ENCODE peak calls at places on chromosome 20, in six cellular contexts. W is uterus; P is IMR-90; C is adrenal gland; Z is lung; N is effector memory CD4-positive, alpha-beta T cell. K is an unnamed sample.

GRCh38 chr20:61744691-61745396 is 320.8 kb downstream of the TAF4 start:
- DNase-seq in N (no peak), P (peak), C (no peak), Z (no peak), W (no peak), K (no peak)

GRCh38 chr20:25252686-25253421 is 5.0 kb downstream of the PYGB start:
- DNase-seq in N (no peak), P (no peak), W (no peak), Z (no peak), C (no peak), K (peak)

GRCh38 chr20:1423625-1424106 is 30.8 kb upstream of the FKBP1A start:
- DNase-seq in Z (peak), P (peak), C (peak), N (no peak), W (no peak), K (peak)

GRCh38 chr20:57298457-57298856 is 31.1 kb upstream of the SPO11 start:
- DNase-seq in W (no peak), N (no peak), C (no peak), P (no peak), Z (no peak), K (no peak)

GRCh38 chr20:5658897-5659296 is 91.3 kb upstream of the SHLD1 start:
- DNase-seq in C (peak), N (no peak), P (peak), Z (peak), W (peak), K (peak)

GRCh38 chr20:4920655-4921054 is 80.7 kb downstream of the SLC23A2 start:
- DNase-seq in P (no peak), Z (no peak), C (no peak), W (no peak), N (no peak), K (no peak)

GRCh38 chr20:57809661-57810172 is 99.9 kb upstream of the PMEPA1 start:
- DNase-seq in C (no peak), W (no peak), Z (no peak), P (no peak), N (no peak), K (no peak)

GRCh38 chr20:52454660-52455059 is 263.1 kb upstream of the ZFP64 start:
- DNase-seq in P (peak), C (no peak), N (no peak), W (no peak), Z (no peak), K (no peak)

GRCh38 chr20:16017656-16018055 is 555.6 kb downstream of the KIF16B start:
- DNase-seq in N (no peak), C (no peak), Z (no peak), P (no peak), W (no peak), K (no peak)

DNA sequence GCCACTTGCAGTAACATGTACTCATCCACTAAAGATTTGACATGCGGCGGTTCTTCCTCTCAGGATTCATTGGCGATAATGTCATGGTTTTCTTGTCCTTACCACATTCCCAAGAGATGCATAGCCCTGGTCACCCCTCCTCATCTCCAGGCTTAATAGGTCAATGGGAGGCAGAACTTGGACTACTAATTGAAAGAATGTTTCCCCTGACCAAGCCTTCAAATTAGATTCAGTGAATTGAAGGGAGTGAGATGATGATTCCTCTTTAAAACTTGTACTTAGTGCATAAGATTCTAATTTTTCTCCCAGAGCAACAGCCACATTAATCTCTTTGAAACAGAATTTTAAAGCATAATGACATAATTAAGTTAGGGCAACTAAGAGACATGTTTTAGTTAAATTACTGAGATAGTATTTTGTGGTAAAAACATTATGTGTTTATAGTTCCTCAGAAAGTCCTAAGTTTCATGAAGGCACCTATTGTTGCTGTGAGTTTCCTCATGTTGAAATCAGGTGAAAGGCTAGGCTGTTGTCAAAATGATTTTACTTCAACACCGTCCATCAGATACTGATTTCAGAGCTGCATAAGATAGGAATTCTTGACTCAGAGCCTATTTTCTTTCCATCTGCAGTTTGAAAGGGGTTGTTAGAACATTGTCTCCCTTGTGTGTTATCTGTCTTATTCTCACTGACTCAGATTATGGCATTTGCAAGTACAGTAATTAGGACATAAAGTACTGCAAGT is 48.5 kb downstream of the STK4 start:
- DNase-seq in C (no peak), Z (no peak), W (no peak), P (peak), N (no peak), K (no peak)
- H3K27ac ChIP-seq in C (no peak), Z (peak), W (peak), P (no peak), N (no peak), K (peak)

GRCh38 chr20:60240986-60241385 is 282.8 kb downstream of the CDH26 start:
- DNase-seq in P (no peak), N (no peak), C (no peak), W (no peak), Z (no peak), K (no peak)
- H3K27ac ChIP-seq in P (no peak), N (no peak), C (no peak), W (no peak), Z (no peak), K (no peak)

GRCh38 chr20:42524058-42524457 is 665.6 kb downstream of the PTPRT start:
- DNase-seq in C (no peak), N (no peak), Z (no peak), W (no peak), P (no peak), K (no peak)
- H3K27ac ChIP-seq in C (no peak), N (no peak), Z (no peak), W (no peak), P (no peak), K (no peak)

GRCh38 chr20:19809487-19809886 is 51.4 kb downstream of the RIN2 start:
- DNase-seq in W (no peak), N (no peak), P (no peak), C (no peak), Z (no peak), K (no peak)

GRCh38 chr20:19806806-19807691 is 49.0 kb downstream of the RIN2 start:
- DNase-seq in C (no peak), Z (peak), N (no peak), P (peak), W (no peak), K (no peak)

GRCh38 chr20:19808498-19808897 is 50.4 kb downstream of the RIN2 start:
- DNase-seq in Z (no peak), C (no peak), W (no peak), P (no peak), N (no peak), K (no peak)

GRCh38 chr20:19811231-19811630 is 53.2 kb downstream of the RIN2 start:
- DNase-seq in P (no peak), Z (no peak), N (no peak), W (no peak), C (no peak), K (no peak)

DNA sequence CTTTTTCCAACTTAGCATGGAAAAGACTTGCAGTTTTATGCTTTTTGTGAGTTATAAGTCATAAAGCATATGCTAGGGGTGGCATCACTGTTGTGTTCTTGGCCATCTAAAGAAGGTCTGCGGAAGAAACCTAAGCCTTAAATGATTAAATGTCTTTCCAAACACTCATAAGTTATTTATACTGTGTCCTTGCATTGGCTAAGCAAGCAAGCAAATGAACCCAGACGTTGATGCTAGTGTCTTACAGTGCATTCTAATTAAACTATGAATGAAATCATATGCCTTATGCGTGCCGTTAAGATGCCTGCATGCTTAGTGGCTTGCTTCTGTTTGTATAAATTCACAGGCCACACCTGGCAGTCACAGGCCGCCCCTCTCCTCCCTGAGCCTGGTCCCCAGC is 49.8 kb downstream of the RIN2 start:
- DNase-seq in C (no peak), N (no peak), P (peak), W (no peak), Z (no peak), K (no peak)
- H3K27ac ChIP-seq in C (no peak), N (no peak), P (peak), W (no peak), Z (no peak), K (no peak)

GRCh38 chr20:19816386-19816785 is 58.3 kb downstream of the RIN2 start:
- DNase-seq in W (no peak), Z (no peak), N (no peak), P (no peak), C (no peak), K (no peak)
- H3K27ac ChIP-seq in W (peak), Z (no peak), N (no peak), P (peak), C (no peak), K (peak)

GRCh38 chr20:22757424-22758189 is 173.2 kb upstream of the FOXA2 start:
- DNase-seq in Z (no peak), P (no peak), C (no peak), N (no peak), W (no peak), K (no peak)

GRCh38 chr20:22762576-22763256 is 178.3 kb upstream of the FOXA2 start:
- DNase-seq in Z (no peak), W (no peak), P (no peak), N (no peak), C (no peak), K (no peak)

GRCh38 chr20:22768779-22769178 is 184.4 kb upstream of the FOXA2 start:
- DNase-seq in C (no peak), Z (no peak), W (no peak), N (no peak), P (no peak), K (no peak)

GRCh38 chr20:22768266-22768665 is 183.9 kb upstream of the FOXA2 start:
- DNase-seq in C (no peak), W (no peak), Z (no peak), N (no peak), P (no peak), K (no peak)

GRCh38 chr20:22763257-22763906 is 179.0 kb upstream of the FOXA2 start:
- DNase-seq in Z (peak), P (no peak), C (peak), W (no peak), N (no peak), K (no peak)
- H3K27ac ChIP-seq in Z (peak), P (peak), C (no peak), W (peak), N (no peak), K (no peak)

K was measured in transverse colon.